ENCODE peak calls at places on chromosomes 1 and 21, in four cellular contexts. Y is endothelial cell of umbilical vein, F is K562, D is GM12878. X is an unnamed sample.

GRCh38 chr1:200302192-200302892 is 107.5 kb downstream of the ZNF281 start:
- DNase-seq in D (no peak), F (no peak), Y (peak), X (peak)

GRCh38 chr1:7236844-7237515 is 451.7 kb downstream of the CAMTA1 start:
- DNase-seq in F (no peak), Y (no peak), D (no peak), X (no peak)

GRCh38 chr1:206506803-206507394 is 432 bp upstream of the RASSF5 start:
- DNase-seq in Y (no peak), F (no peak), D (no peak), X (no peak)

GRCh38 chr1:159598196-159598595 is 10.6 kb downstream of the APCS start:
- DNase-seq in F (no peak), Y (peak), D (no peak), X (peak)

GRCh38 chr1:216499581-216500272 is 76.5 kb upstream of the USH2A start:
- DNase-seq in F (no peak), D (no peak), Y (no peak), X (no peak)

GRCh38 chr1:224579526-224579925 is 36.6 kb upstream of the CNIH3 start:
- DNase-seq in F (no peak), D (no peak), Y (no peak), X (peak)

GRCh38 chr1:230413061-230413460 is 13.1 kb downstream of the PGBD5 start:
- DNase-seq in D (no peak), Y (no peak), F (no peak), X (no peak)

GRCh38 chr21:36208326-36209013 is 51.8 kb downstream of the DOP1B start:
- DNase-seq in F (no peak), D (no peak), Y (no peak), X (no peak)

GRCh38 chr1:226563666-226564065 is 15.1 kb downstream of the STUM start:
- DNase-seq in F (no peak), Y (no peak), D (no peak), X (no peak)

GRCh38 chr1:78547081-78547480 is 56.3 kb downstream of the PTGFR start:
- DNase-seq in D (no peak), Y (no peak), F (no peak), X (no peak)

GRCh38 chr1:26794391-26794790 is 6.6 kb downstream of the PIGV start:
- DNase-seq in D (no peak), Y (no peak), F (no peak), X (no peak)

GRCh38 chr1:223186800-223187199 is 43.8 kb upstream of the TLR5 start:
- DNase-seq in F (no peak), Y (no peak), D (no peak), X (no peak)

GRCh38 chr1:40389871-40390560 is 16.5 kb downstream of the SMAP2 start:
- DNase-seq in D (no peak), Y (no peak), F (no peak), X (peak)

GRCh38 chr1:174000274-174000852 is 21.8 kb downstream of the RC3H1 start:
- DNase-seq in Y (peak), F (no peak), D (no peak), X (peak)

GRCh38 chr21:45595574-45596295 is 47.8 kb upstream of the PCBP3 start:
- DNase-seq in Y (no peak), F (no peak), D (no peak), X (no peak)

GRCh38 chr1:228415853-228416216 is 826 bp downstream of the TRIM17 start:
- DNase-seq in D (no peak), Y (no peak), F (no peak), X (no peak)

GRCh38 chr1:231600461-231600976 is 26.1 kb upstream of the DISC1 start:
- DNase-seq in F (no peak), D (no peak), Y (peak), X (peak)

GRCh38 chr1:163093579-163093978 is 24.4 kb downstream of the RGS4 start:
- DNase-seq in Y (no peak), D (no peak), F (no peak), X (no peak)

GRCh38 chr1:101128211-101128727 is 102.7 kb upstream of the DPH5 start:
- DNase-seq in F (peak), Y (peak), D (peak), X (no peak)

GRCh38 chr21:26815197-26815596 is 30.0 kb downstream of the ADAMTS1 start:
- DNase-seq in Y (no peak), F (no peak), D (no peak), X (no peak)

GRCh38 chr1:201721131-201722049 is 107.6 kb upstream of the IPO9 start:
- DNase-seq in Y (no peak), F (no peak), D (no peak), X (peak)

GRCh38 chr1:4173731-4174130 is 273.7 kb upstream of the C1orf174 start:
- DNase-seq in Y (no peak), D (no peak), F (no peak), X (no peak)

GRCh38 chr1:53957231-53957818 is 11.2 kb downstream of the LRRC42 start:
- DNase-seq in F (peak), Y (no peak), D (no peak), X (peak)

GRCh38 chr1:202615501-202616354 is 94.5 kb downstream of the SYT2 start:
- DNase-seq in Y (peak), D (peak), F (no peak), X (peak)

GRCh38 chr1:35377553-35377952 is 109.0 kb downstream of the ZMYM4 start:
- DNase-seq in Y (no peak), F (no peak), D (no peak), X (peak)

DNA sequence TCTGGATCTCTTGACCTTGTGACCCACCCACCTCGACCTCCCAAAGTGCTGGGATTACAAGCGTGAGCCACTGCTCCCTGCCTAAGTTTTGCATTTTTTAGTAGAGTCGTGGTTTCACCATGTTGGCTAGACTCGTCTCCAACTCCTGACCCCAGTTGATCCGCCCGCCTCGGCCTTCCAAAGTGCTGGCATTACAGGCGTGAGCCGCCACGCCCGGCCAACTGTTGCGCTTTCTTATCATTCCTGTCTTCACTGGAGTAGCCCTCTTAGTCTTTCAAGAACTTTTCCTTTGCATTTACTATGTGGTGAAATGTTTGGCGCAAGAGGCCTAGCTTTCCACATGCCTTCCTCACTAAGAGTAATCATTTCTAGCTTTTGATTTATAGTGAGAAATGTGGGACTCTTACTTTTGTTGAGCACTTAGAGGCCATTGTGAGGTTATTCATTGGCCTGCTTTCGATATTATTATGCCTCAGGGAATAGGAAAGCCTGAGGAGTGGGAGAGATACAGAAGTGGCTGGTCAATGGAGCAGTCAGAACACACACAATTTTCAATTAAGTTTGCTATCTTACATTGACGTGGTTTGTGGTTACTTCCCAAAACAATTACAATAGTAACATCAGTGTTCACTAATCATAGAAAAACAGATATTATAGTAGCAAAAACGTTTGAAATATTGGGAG is 111.0 kb downstream of the ZMYM4 start:
- DNase-seq in D (no peak), F (no peak), Y (no peak), X (no peak)
- TF ChIP-seq FOS in D (no peak), F (no peak), Y (no peak), X (no peak)

DNA sequence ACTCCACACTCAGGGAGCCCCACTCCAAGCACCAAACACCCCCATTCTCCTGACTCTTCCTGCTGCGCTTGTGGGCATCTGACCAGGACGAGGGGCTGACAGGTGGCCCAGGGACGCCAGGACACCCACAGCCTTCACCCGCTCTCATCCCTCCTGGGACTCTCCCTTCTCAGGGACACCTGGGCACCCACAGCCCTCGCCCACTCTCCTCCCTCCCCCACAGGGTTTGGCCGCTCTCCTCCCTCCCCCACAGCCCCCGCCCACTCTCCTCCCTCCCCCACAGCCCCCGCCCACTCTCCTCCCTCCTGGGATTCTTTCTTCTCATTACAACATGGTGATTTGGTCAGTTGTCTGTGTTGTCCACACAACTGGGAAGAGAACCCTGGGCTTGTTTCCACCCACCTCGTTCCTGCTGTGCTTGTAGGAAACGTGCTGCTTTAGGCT is 43.4 kb downstream of the PRDM15 start:
- DNase-seq in D (no peak), F (peak), Y (no peak), X (no peak)
- TF ChIP-seq FOS in D (no peak), F (no peak), Y (no peak), X (no peak)

DNA sequence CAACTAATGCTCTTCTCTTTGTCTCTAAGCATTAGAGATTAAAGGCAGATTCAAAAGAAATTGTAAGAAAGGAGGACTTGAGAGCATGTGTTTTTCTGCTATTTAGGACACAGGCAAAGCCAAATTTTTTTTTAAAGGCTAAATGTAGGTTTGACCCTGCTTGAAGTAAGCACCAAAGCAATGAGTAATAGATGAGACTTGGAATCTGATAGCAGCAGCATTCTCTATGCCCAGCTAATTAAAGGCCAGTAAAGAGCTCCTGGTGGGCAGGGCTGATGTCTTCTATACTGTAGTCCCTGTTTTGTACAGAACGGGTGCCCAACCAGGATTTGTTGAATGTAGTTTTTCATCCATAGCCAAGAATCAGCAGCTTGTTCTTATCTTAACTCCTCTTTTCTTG is 179.6 kb downstream of the LMO4 start:
- DNase-seq in Y (no peak), D (no peak), F (no peak), X (peak)
- TF ChIP-seq FOS in Y (no peak), D (no peak), F (no peak), X (no peak)

DNA sequence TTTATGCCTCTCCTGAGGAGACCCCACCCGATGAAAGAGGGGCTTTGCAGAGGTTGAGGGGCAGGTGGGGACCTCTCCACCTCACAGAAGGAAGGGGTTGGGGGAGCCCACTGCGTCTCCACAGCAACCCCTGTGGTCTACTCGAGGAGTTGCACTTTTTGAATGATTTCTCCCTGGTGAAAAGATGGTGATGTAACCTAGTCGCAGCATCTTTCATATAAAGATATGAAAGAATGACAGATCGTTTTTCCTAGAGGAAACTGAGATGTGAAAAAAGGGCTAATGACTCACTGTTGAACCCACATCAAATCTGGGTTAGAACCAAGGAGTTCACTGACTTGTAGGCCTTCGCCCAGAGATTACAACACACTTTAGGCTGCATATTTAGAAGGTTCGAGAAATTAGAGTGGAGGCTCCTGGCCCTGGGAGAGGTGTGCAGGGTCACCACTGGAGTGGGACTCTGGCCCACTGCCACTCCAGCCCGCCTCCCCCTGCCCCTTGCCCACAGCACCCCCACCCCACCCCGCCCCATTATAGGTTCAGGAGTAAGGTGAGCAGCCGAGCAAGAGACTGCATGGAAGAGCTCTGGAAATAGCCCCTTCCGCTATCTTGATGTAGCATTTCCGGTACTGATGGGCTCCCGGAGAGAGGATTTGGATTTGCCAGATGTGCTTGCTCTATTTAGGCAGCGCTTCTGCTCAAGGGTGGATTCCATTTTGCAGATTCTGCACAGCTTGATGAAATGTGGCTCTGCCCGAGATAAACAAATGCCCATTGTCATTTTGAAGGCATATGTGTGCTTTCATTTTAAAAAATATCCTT is 6.7 kb downstream of the TGFB2 start:
- DNase-seq in Y (peak), F (peak), D (no peak), X (peak)
- TF ChIP-seq FOS in Y (no peak), F (no peak), D (no peak), X (no peak)

DNA sequence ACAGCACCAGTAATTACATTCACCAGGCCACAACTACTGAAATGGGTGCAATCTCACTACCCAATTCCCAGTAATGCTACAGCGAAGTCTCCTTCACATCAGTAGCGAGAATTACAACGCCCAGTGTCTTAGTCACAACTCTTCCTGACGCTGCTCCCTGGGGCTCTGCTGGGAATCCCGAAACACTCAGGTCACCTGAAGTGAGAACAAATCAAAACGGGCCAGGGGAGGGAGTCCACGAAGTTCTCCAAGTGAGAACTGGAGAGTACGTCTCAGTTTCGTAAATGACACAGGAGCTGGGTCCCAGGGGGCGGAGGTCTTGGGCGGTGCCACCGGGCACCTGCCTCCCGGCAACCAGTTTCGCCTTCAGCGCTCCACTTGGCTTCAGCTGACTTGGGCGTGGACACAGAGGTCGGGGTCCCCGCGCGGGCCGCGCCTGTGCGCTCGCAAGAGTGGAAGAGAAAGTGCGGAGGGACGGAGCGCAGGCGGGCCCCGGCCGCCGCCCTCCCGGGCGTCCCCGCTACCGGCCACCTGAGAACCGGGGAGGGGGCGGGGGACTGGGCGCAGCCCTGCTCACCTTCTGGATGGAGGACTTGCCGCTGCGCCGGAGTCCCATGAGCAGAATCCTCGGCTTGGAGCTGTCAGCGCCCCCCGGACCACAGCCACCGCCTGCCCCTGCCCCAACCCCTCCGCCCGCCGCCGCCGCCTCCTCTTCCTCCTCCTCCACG is 575 bp downstream of the RRAGC start:
- DNase-seq in Y (peak), F (peak), D (no peak), X (peak)
- TF ChIP-seq FOS in Y (no peak), F (no peak), D (no peak), X (no peak)

GRCh38 chr1:183761871-183762270 is 43.0 kb upstream of the RGL1 start:
- DNase-seq in F (no peak), D (no peak), Y (no peak), X (peak)

GRCh38 chr1:183770816-183771128 is 34.1 kb upstream of the RGL1 start:
- DNase-seq in D (no peak), F (no peak), Y (no peak), X (no peak)

GRCh38 chr1:183769956-183770815 is 34.7 kb upstream of the RGL1 start:
- DNase-seq in F (no peak), Y (no peak), D (no peak), X (no peak)

GRCh38 chr1:183760661-183761060 is 44.3 kb upstream of the RGL1 start:
- DNase-seq in Y (no peak), F (no peak), D (no peak), X (no peak)

GRCh38 chr1:183764981-183765380 is 39.9 kb upstream of the RGL1 start:
- DNase-seq in Y (no peak), D (no peak), F (no peak), X (peak)
- TF ChIP-seq FOS in Y (no peak), D (no peak), F (no peak), X (no peak)

GRCh38 chr1:153545067-153546055 is at the start of gene S100A4:
- DNase-seq in Y (peak), D (peak), F (peak), X (peak)
- TF ChIP-seq FOS in Y (no peak), D (no peak), F (no peak), X (no peak)

GRCh38 chr1:204104331-204105222 is 31.7 kb downstream of the SOX13 start:
- DNase-seq in Y (peak), F (no peak), D (no peak), X (no peak)
- TF ChIP-seq FOS in Y (peak), F (no peak), D (no peak), X (no peak)

DNA sequence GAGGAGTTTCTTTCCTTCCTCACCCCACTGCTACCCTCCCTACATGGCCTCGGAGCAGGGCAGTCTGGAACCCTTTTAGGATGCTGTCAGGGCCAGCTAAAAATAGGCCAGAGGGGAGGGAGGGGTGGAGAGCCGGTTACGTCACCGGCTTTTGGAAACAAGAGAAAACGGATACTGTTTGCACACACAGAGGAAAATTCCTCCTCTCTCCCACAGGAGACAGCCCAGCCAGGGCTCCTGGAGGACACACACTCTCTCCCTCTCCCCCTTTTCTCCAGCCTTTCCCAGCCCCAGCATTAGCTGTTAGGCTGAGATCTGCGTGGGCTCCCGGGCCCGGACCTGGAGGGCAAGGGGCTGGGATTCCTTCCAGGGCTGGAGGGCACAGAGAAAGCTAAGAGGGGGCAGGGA is 20.0 kb upstream of the ALDH4A1 start:
- DNase-seq in F (no peak), Y (peak), D (no peak), X (peak)
- TF ChIP-seq FOS in F (no peak), Y (no peak), D (no peak), X (no peak)